ENCODE peak calls at places on chromosomes 3 and 15, in seven cellular contexts. One of them, this sample, is unnamed.
A peak's percentile ranks its signal among the peaks of the same experiment; 100 is the strongest.

GRCh38 chr3:152417181-152417580 is 148.5 kb downstream of the MBNL1 start:
- ATAC-seq in psoas muscle: peak; percentile 33
- ATAC-seq in right cardiac atrium: peak; percentile 62
- ATAC-seq in central memory CD8-positive, alpha-beta T cell: no peak
- ATAC-seq in GM12878: no peak
- ATAC-seq in pancreas: no peak
- ATAC-seq in lower lobe of right lung: peak; percentile 66
- ATAC-seq in this sample: no peak

GRCh38 chr15:63968122-63968524 is 78.2 kb downstream of the DAPK2 start:
- ATAC-seq in psoas muscle: peak; percentile 88
- ATAC-seq in right cardiac atrium: no peak
- ATAC-seq in central memory CD8-positive, alpha-beta T cell: no peak
- ATAC-seq in GM12878: no peak
- ATAC-seq in pancreas: no peak
- ATAC-seq in lower lobe of right lung: peak; percentile 35
- ATAC-seq in this sample: no peak

GRCh38 chr15:47813985-47814384 is 96.7 kb downstream of the SEMA6D start:
- ATAC-seq in psoas muscle: no peak
- ATAC-seq in right cardiac atrium: no peak
- ATAC-seq in central memory CD8-positive, alpha-beta T cell: no peak
- ATAC-seq in GM12878: peak; percentile 92
- ATAC-seq in pancreas: no peak
- ATAC-seq in lower lobe of right lung: no peak
- ATAC-seq in this sample: peak; percentile 87

GRCh38 chr15:39641187-39641889 is 60.5 kb downstream of the THBS1 start:
- ATAC-seq in psoas muscle: no peak
- ATAC-seq in right cardiac atrium: no peak
- ATAC-seq in central memory CD8-positive, alpha-beta T cell: peak; percentile 94
- ATAC-seq in GM12878: no peak
- ATAC-seq in pancreas: no peak
- ATAC-seq in lower lobe of right lung: no peak
- ATAC-seq in this sample: no peak

GRCh38 chr3:46549408-46549904 is 16.6 kb downstream of the LRRC2 start:
- ATAC-seq in psoas muscle: no peak
- ATAC-seq in right cardiac atrium: no peak
- ATAC-seq in central memory CD8-positive, alpha-beta T cell: no peak
- ATAC-seq in GM12878: no peak
- ATAC-seq in pancreas: no peak
- ATAC-seq in lower lobe of right lung: no peak
- ATAC-seq in this sample: no peak

GRCh38 chr3:172612871-172613678 is 89.8 kb upstream of the TNFSF10 start:
- ATAC-seq in psoas muscle: no peak
- ATAC-seq in right cardiac atrium: no peak
- ATAC-seq in central memory CD8-positive, alpha-beta T cell: no peak
- ATAC-seq in GM12878: no peak
- ATAC-seq in pancreas: no peak
- ATAC-seq in lower lobe of right lung: no peak
- ATAC-seq in this sample: no peak

GRCh38 chr3:33869977-33870376 is 71.5 kb downstream of the PDCD6IP start:
- ATAC-seq in psoas muscle: no peak
- ATAC-seq in right cardiac atrium: no peak
- ATAC-seq in central memory CD8-positive, alpha-beta T cell: no peak
- ATAC-seq in GM12878: no peak
- ATAC-seq in pancreas: no peak
- ATAC-seq in lower lobe of right lung: no peak
- ATAC-seq in this sample: no peak

GRCh38 chr3:58111513-58112184 is 99.1 kb downstream of the DNASE1L3 start:
- ATAC-seq in psoas muscle: no peak
- ATAC-seq in right cardiac atrium: no peak
- ATAC-seq in central memory CD8-positive, alpha-beta T cell: peak; percentile 27
- ATAC-seq in GM12878: peak; percentile 82
- ATAC-seq in pancreas: peak; percentile 95
- ATAC-seq in lower lobe of right lung: peak; percentile 95
- ATAC-seq in this sample: peak; percentile 9

GRCh38 chr3:52606373-52607085 is 70.1 kb downstream of the UQCC5 start:
- ATAC-seq in psoas muscle: peak; percentile 87
- ATAC-seq in right cardiac atrium: peak; percentile 51
- ATAC-seq in central memory CD8-positive, alpha-beta T cell: no peak
- ATAC-seq in GM12878: no peak
- ATAC-seq in pancreas: peak; percentile 88
- ATAC-seq in lower lobe of right lung: peak; percentile 94
- ATAC-seq in this sample: no peak

GRCh38 chr15:100725121-100726069 is 123.0 kb downstream of the ASB7 start:
- ATAC-seq in psoas muscle: no peak
- ATAC-seq in right cardiac atrium: no peak
- ATAC-seq in central memory CD8-positive, alpha-beta T cell: no peak
- ATAC-seq in GM12878: no peak
- ATAC-seq in pancreas: no peak
- ATAC-seq in lower lobe of right lung: no peak
- ATAC-seq in this sample: no peak

GRCh38 chr3:17111556-17111955 is 226.8 kb downstream of the PLCL2 start:
- ATAC-seq in psoas muscle: no peak
- ATAC-seq in right cardiac atrium: no peak
- ATAC-seq in central memory CD8-positive, alpha-beta T cell: no peak
- ATAC-seq in GM12878: no peak
- ATAC-seq in pancreas: no peak
- ATAC-seq in lower lobe of right lung: no peak
- ATAC-seq in this sample: no peak

GRCh38 chr3:139460529-139460928 is 15.8 kb downstream of the RBP2 start:
- ATAC-seq in psoas muscle: no peak
- ATAC-seq in right cardiac atrium: peak; percentile 42
- ATAC-seq in central memory CD8-positive, alpha-beta T cell: no peak
- ATAC-seq in GM12878: no peak
- ATAC-seq in pancreas: no peak
- ATAC-seq in lower lobe of right lung: no peak
- ATAC-seq in this sample: no peak

GRCh38 chr3:129428382-129429079 is at the start of gene EFCAB12:
- ATAC-seq in psoas muscle: peak; percentile 100
- ATAC-seq in right cardiac atrium: peak; percentile 97
- ATAC-seq in central memory CD8-positive, alpha-beta T cell: peak; percentile 95
- ATAC-seq in GM12878: peak; percentile 86
- ATAC-seq in pancreas: peak; percentile 96
- ATAC-seq in lower lobe of right lung: peak; percentile 98
- ATAC-seq in this sample: peak; percentile 98

GRCh38 chr3:169454060-169454317 is 209.5 kb downstream of the MECOM start:
- ATAC-seq in psoas muscle: no peak
- ATAC-seq in right cardiac atrium: peak; percentile 28
- ATAC-seq in central memory CD8-positive, alpha-beta T cell: no peak
- ATAC-seq in GM12878: no peak
- ATAC-seq in pancreas: no peak
- ATAC-seq in lower lobe of right lung: no peak
- ATAC-seq in this sample: no peak

GRCh38 chr15:69490356-69491050 is 37.9 kb downstream of the RPLP1 start:
- ATAC-seq in psoas muscle: peak; percentile 47
- ATAC-seq in right cardiac atrium: peak; percentile 59
- ATAC-seq in central memory CD8-positive, alpha-beta T cell: no peak
- ATAC-seq in GM12878: no peak
- ATAC-seq in pancreas: no peak
- ATAC-seq in lower lobe of right lung: no peak
- ATAC-seq in this sample: no peak

GRCh38 chr3:193978446-193978845 is 157.5 kb upstream of the HES1 start:
- ATAC-seq in psoas muscle: no peak
- ATAC-seq in right cardiac atrium: no peak
- ATAC-seq in central memory CD8-positive, alpha-beta T cell: no peak
- ATAC-seq in GM12878: no peak
- ATAC-seq in pancreas: no peak
- ATAC-seq in lower lobe of right lung: no peak
- ATAC-seq in this sample: no peak

GRCh38 chr15:84859143-84859542 is 25.3 kb upstream of the SLC28A1 start:
- ATAC-seq in psoas muscle: peak; percentile 66
- ATAC-seq in right cardiac atrium: no peak
- ATAC-seq in central memory CD8-positive, alpha-beta T cell: no peak
- ATAC-seq in GM12878: no peak
- ATAC-seq in pancreas: no peak
- ATAC-seq in lower lobe of right lung: peak; percentile 74
- ATAC-seq in this sample: no peak

GRCh38 chr15:70095387-70096214 is 2.1 kb downstream of the TLE3 start:
- ATAC-seq in psoas muscle: no peak
- ATAC-seq in right cardiac atrium: no peak
- ATAC-seq in central memory CD8-positive, alpha-beta T cell: no peak
- ATAC-seq in GM12878: peak; percentile 18
- ATAC-seq in pancreas: no peak
- ATAC-seq in lower lobe of right lung: no peak
- ATAC-seq in this sample: peak; percentile 32

GRCh38 chr15:101026686-101027272 is 107.6 kb downstream of the LRRK1 start:
- ATAC-seq in psoas muscle: no peak
- ATAC-seq in right cardiac atrium: peak; percentile 63
- ATAC-seq in central memory CD8-positive, alpha-beta T cell: no peak
- ATAC-seq in GM12878: no peak
- ATAC-seq in pancreas: no peak
- ATAC-seq in lower lobe of right lung: no peak
- ATAC-seq in this sample: no peak

GRCh38 chr3:196661400-196661799 is 21.9 kb downstream of the NRROS start:
- ATAC-seq in psoas muscle: no peak
- ATAC-seq in right cardiac atrium: no peak
- ATAC-seq in central memory CD8-positive, alpha-beta T cell: no peak
- ATAC-seq in GM12878: no peak
- ATAC-seq in pancreas: no peak
- ATAC-seq in lower lobe of right lung: no peak
- ATAC-seq in this sample: no peak

GRCh38 chr3:17749281-17749680 is 6.8 kb upstream of the TBC1D5 start:
- ATAC-seq in psoas muscle: no peak
- ATAC-seq in right cardiac atrium: no peak
- ATAC-seq in central memory CD8-positive, alpha-beta T cell: peak; percentile 59
- ATAC-seq in GM12878: peak; percentile 80
- ATAC-seq in pancreas: no peak
- ATAC-seq in lower lobe of right lung: peak; percentile 28
- ATAC-seq in this sample: peak; percentile 45

GRCh38 chr15:89358435-89358754 is 23.8 kb upstream of the POLG start:
- ATAC-seq in psoas muscle: peak; percentile 20
- ATAC-seq in right cardiac atrium: no peak
- ATAC-seq in central memory CD8-positive, alpha-beta T cell: no peak
- ATAC-seq in GM12878: peak; percentile 5
- ATAC-seq in pancreas: no peak
- ATAC-seq in lower lobe of right lung: peak; percentile 3
- ATAC-seq in this sample: peak; percentile 5

This sample was measured in stimulated activated memory B cell treated with anti-CD40 and anti-IgM and Interleukin-4, amounts not matched to agents 10 μg/mL and 1 μg/mL and 100 μg/mL, for 72 hours.